ENCODE peak calls at places on chromosome 9, in five cellular contexts. D, F, B, C and U are unnamed samples. For H3K27me3, the result is how much of the 10 kb centered on the place peaks cover.

GRCh38 chr9:98568234-98568922 is 140.4 kb downstream of the GABBR2 start:
- DNase-seq in F (no peak), B (no peak), D (no peak), C (no peak), U (no peak)

GRCh38 chr9:93898502-93899426 is 56.4 kb downstream of the BARX1 start:
- DNase-seq in D (no peak), F (no peak), B (no peak), C (no peak), U (no peak)

GRCh38 chr9:107282268-107282667 is 811 bp upstream of the RAD23B start:
- DNase-seq in B (no peak), C (no peak), D (peak), F (no peak), U (no peak)

GRCh38 chr9:99677281-99677680 is 144.4 kb upstream of the NR4A3 start:
- DNase-seq in C (no peak), D (no peak), B (no peak), F (no peak), U (no peak)

GRCh38 chr9:121725008-121725795 is 73.8 kb downstream of the DAB2IP start:
- DNase-seq in D (peak), B (no peak), F (no peak), C (peak), U (no peak)

GRCh38 chr9:37827483-37828165 is 27.0 kb downstream of the DCAF10 start:
- DNase-seq in B (no peak), D (no peak), F (no peak), C (no peak), U (no peak)

GRCh38 chr9:79134654-79135053 is 437.1 kb upstream of the TLE4 start:
- DNase-seq in D (peak), B (no peak), C (peak), F (peak), U (peak)

GRCh38 chr9:15642369-15642962 is 89.6 kb downstream of the CCDC171 start:
- DNase-seq in C (peak), D (peak), B (peak), F (peak), U (no peak)

GRCh38 chr9:116064970-116065369 is 88.6 kb upstream of the PAPPA start:
- DNase-seq in B (no peak), D (no peak), F (no peak), C (no peak), U (no peak)

GRCh38 chr9:133276001-133276884 is 1.2 kb upstream of the ABO start:
- DNase-seq in D (no peak), B (no peak), F (no peak), C (no peak), U (no peak)

GRCh38 chr9:133276923-133277322 is 1.9 kb upstream of the ABO start:
- DNase-seq in C (no peak), F (no peak), D (no peak), B (no peak), U (no peak)

GRCh38 chr9:133273819-133274218 is 1.2 kb downstream of the ABO start:
- DNase-seq in D (no peak), C (no peak), B (no peak), F (no peak), U (no peak)

GRCh38 chr9:133274236-133275104 is 531 bp downstream of the ABO start:
- DNase-seq in F (no peak), C (no peak), B (no peak), D (no peak), U (no peak)

DNA sequence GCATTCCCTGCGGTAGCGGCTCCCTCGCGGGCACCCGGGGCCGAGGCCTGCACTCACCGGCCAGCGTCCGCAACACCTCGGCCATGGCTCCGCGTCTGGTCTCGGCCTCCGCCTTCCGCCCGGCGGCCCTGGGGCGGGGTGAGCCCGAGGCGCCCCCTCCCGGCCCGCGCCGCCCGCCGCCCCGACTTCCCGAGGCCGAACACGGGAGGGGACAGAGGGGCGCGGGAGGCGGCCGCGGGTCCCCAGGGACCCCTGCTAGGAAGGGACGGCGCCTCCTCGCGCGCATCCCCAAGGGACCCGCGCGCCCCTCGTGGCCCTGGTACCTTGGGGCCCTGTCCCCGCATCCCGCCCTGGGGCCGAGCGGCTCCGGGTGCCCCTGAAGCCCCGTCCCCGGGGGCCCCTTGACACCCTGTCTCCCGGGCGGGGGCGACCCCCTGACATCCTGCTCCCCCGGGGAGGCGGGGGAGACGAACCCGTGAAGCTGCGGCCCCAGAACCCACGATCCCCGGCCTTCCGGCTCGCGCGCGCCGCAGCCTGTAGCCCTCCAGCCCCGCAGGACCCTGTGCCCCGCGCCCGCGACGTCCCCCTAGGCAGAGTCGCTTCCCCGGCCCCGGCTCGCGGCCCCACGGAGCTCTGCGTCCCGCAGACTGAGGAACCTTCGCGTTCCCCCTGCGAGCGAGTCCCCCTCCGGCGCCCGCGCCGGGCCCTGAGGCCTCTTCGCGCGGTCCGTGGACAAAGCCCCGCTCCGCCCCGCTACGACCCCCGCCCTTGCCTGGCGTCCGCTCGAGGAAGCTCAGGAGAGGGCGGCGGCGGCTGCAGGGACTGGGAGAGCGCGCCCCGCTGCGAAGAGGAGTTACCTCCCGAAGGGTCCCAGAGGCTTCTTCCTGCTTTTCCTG is at the start of gene ABO:
- DNase-seq in C (no peak), D (no peak), B (no peak), F (no peak), U (no peak)
- TF ChIP-seq EZH2 in C (peak), D (peak), B (no peak), F (no peak), U (no peak)

DNA sequence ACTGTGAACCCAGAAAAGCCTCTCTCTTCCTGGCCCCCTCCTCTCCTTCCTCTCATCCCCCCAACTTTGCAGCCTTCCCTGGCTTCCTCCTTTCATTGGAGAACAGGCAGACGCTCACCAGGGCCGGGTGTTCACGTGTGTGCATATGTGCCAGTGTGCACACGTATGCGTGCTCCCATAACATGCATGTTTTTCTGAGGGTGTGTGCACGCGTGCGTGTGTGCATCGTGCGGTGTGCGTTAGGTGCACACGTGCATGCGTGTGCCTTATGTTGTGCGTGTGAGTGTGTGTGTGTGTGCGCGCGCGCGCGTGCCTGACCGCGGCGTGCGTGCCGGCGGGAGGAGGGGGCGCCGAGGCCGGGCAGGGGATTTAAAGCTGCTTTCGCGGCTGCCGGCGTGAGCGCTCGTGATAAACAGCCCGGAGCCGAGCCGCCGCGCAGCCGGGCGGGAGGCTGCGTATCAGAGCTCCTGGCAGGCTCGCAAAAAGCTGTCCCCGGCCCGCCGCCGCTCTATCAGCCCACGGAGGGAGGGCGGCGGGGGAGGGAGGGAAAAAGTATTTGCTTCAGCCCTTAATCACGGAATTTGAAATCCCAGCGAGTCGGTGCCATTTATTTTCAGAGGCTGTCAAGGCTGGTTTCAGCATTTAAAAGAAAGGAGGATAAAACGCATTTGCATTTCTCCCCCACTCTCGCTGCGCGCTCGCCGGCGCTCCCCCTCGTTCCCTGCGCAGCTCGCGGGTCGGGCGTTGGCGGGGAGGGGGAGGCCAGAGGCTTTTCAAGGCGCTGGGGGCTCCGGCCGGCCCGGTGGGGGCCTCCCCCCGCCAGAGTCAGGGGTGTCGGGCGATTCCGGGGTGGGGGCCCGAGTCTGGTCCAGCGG is 183.9 kb downstream of the C9orf50 start:
- DNase-seq in F (no peak), C (peak), D (peak), B (no peak), U (no peak)
- H3K27me3 ChIP-seq in F (under half), C (under half), D (under half), B (half or more), U (under half)

DNA sequence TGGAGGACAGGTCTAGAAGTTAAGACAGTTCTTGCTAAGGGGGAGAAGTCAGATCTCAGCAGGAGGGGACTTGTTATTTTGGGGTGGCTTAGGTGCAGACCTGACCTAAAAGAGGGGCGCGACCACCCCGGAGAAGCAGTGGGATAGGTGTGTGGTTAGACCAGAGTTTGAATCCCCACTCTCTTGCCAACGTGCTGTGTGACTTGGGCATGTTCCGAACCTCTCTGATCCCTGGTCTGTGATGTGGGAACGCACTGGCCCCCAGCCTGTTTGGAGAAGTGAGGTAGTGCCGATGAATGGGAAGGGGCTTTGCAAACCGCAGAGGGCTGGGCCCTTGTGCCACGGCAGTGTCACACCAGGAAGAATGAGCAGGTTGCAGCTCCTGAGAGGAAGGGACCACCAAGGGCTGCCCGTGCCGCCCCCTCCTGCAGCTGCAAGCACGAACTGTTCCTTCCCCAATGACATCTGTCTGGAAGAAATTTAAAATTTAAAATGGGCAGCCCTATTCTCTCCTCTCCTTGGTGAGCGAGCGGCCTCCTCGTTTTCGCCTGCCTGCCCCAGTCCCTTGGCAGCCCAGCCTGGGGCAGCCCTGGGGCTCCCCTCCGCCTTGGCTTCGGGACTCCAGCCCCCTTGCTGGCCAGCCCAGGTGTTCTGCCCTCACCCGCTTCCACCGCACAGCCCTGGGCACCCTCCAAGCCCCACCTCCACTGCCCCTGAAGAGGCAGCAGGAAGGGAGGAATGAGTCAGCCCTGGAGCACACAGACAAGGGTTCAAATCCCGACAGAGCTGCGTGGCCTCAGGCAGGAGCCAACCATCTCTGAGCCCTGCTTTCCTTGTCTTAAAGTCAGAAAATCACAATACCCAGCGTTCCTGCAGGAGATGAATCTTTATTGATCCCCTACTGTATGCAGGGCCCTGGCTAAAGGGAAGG is 1.6 kb downstream of the FIBCD1 start:
- DNase-seq in C (no peak), F (no peak), B (no peak), D (no peak), U (no peak)
- TF ChIP-seq EZH2 in C (no peak), F (no peak), B (no peak), D (no peak), U (no peak)

GRCh38 chr9:95785209-95785608 is 90.3 kb upstream of the ERCC6L2 start:
- DNase-seq in D (no peak), C (no peak), F (no peak), B (no peak), U (no peak)
- H3K27me3 ChIP-seq in D (under half), C (under half), F (under half), B (under half), U (under half)

GRCh38 chr9:2047144-2047671 is 32.1 kb downstream of the SMARCA2 start:
- DNase-seq in D (no peak), B (no peak), C (no peak), F (no peak), U (no peak)
- TF ChIP-seq EZH2 in D (no peak), B (no peak), C (no peak), F (no peak), U (no peak)

DNA sequence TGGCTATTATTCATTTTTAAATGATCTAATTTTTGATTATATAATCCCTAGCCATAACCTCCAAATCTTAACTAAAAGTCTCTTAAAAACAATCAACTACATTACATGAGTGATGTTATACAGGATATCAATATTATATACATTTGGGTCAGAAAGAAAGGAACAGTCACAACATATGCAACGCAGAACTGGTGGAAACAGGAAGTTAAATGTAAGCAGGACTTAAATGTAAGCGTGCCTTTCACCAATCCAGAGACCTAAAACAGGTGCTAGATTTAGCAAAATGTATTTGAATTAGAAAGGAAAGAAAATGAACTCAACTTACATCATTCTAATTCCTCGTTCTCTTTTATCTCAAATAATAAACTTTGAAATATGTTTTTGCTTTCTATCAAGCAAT is 738.5 kb downstream of the PTPRD start:
- DNase-seq in B (no peak), F (no peak), C (no peak), D (no peak), U (no peak)
- H3K27me3 ChIP-seq in B (under half), F (under half), C (under half), D (under half), U (under half)

GRCh38 chr9:126612329-126612812 is 1.4 kb upstream of the LMX1B start:
- DNase-seq in D (no peak), C (no peak), F (no peak), B (no peak), U (no peak)
- TF ChIP-seq EZH2 in D (no peak), C (peak), F (no peak), B (no peak), U (no peak)

GRCh38 chr9:109082091-109082620 is 37.6 kb downstream of the TMEM245 start:
- DNase-seq in F (no peak), D (no peak), B (no peak), C (no peak), U (no peak)
- H3K27me3 ChIP-seq in F (under half), D (under half), B (under half), C (under half), U (under half)

DNA sequence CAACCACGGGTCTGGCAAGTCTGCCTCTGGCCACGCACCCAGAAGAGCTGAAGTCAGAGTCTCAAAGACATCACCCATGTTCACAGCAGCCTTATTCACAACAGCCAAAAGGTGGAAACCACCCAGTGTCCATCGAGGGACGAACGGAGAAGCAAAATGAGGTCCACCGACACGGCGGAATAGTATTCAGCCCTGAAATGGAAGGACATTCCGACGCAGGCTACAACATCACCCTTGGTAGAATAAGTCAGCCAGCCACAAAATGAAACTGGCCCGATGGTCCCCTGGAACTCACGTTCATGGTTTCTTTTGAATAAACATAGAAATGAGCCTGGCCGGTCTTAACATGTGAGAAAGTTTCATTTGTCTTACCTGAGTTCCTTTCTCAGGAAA is 16.9 kb downstream of the CCDC187 start:
- DNase-seq in B (no peak), D (no peak), C (no peak), F (no peak), U (no peak)
- TF ChIP-seq EZH2 in B (no peak), D (no peak), C (no peak), F (no peak), U (no peak)

DNA sequence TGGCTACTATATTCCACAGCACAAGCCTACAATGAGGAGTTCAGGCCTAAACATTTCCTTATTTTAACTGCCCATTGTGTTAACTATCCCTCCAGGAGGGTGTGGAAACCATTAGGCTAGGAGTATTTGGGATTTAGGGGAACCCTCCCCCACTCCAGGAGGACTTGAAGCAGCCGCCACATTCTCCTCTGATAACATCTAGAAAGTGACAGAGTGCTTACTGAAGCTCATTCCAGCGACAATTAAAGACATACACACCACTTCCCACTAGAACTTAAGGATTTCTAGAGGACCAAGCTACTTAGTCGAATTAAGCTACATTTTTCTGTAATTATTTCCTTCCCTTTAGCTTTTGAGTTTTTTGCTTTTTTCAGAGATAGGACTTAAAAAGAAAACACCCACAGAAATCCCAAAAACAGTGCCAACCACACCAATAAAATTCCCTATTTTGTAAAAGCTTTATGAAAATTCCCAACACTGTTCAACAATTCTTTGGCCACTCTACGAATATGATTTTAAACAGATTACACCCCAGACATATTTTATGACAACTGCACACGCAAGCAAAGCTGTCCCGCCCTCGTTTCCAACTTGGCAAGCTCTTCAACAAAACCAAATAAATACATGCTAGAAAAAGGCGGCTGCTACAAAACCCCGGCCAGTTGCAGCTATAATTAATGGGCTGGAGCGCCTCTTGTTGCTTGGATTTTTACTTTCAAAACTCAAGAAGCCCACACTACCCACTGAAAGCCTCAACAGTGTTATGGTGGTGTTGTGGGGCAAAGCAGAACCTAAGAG is 4.6 kb downstream of the ROR2 start:
- DNase-seq in F (no peak), D (peak), C (no peak), B (no peak), U (no peak)
- H3K27me3 ChIP-seq in F (under half), D (under half), C (under half), B (under half), U (under half)